ENCODE peak calls at places on chromosomes 3 and 15, in four cellular contexts. One of them, this sample, is unnamed.

GRCh38 chr15:90103669-90104329 is 1.5 kb upstream of the IDH2 start:
- DNase-seq in gastrocnemius medialis: no peak
- DNase-seq in CD8-positive, alpha-beta T cell: no peak
- DNase-seq in AG10803: no peak
- DNase-seq in this sample: no peak

GRCh38 chr3:183123891-183124290 is 24.6 kb upstream of the MCCC1 start:
- DNase-seq in AG10803: no peak
- DNase-seq in gastrocnemius medialis: no peak
- DNase-seq in CD8-positive, alpha-beta T cell: no peak
- DNase-seq in this sample: peak; percentile 51

GRCh38 chr15:63718590-63719035 is 115.1 kb downstream of the HERC1 start:
- DNase-seq in gastrocnemius medialis: no peak
- DNase-seq in AG10803: peak; percentile 84
- DNase-seq in CD8-positive, alpha-beta T cell: no peak
- DNase-seq in this sample: peak; percentile 72

GRCh38 chr3:169075710-169076109 is 587.8 kb downstream of the MECOM start:
- DNase-seq in gastrocnemius medialis: no peak
- DNase-seq in CD8-positive, alpha-beta T cell: no peak
- DNase-seq in AG10803: no peak
- DNase-seq in this sample: no peak

GRCh38 chr15:97745481-97746071 is 214.9 kb upstream of the ARRDC4 start:
- DNase-seq in gastrocnemius medialis: no peak
- DNase-seq in CD8-positive, alpha-beta T cell: peak; percentile 6
- DNase-seq in AG10803: no peak
- DNase-seq in this sample: peak; percentile 43

GRCh38 chr3:156604064-156604641 is 49.2 kb upstream of the SSR3 start:
- DNase-seq in AG10803: no peak
- DNase-seq in gastrocnemius medialis: no peak
- DNase-seq in CD8-positive, alpha-beta T cell: no peak
- DNase-seq in this sample: no peak

GRCh38 chr3:125512135-125512920 is 7.7 kb downstream of the SNX4 start:
- DNase-seq in gastrocnemius medialis: no peak
- DNase-seq in CD8-positive, alpha-beta T cell: no peak
- DNase-seq in AG10803: peak; percentile 1
- DNase-seq in this sample: peak; percentile 80

GRCh38 chr3:45124379-45124778 is 21.8 kb downstream of the CDCP1 start:
- DNase-seq in CD8-positive, alpha-beta T cell: no peak
- DNase-seq in AG10803: peak; percentile 97
- DNase-seq in gastrocnemius medialis: peak; percentile 72
- DNase-seq in this sample: peak; percentile 75

GRCh38 chr3:72010044-72010443 is 225.1 kb upstream of the PROK2 start:
- DNase-seq in gastrocnemius medialis: no peak
- DNase-seq in AG10803: peak; percentile 35
- DNase-seq in CD8-positive, alpha-beta T cell: no peak
- DNase-seq in this sample: no peak

GRCh38 chr15:69524296-69524695 is 71.7 kb downstream of the RPLP1 start:
- DNase-seq in gastrocnemius medialis: no peak
- DNase-seq in CD8-positive, alpha-beta T cell: no peak
- DNase-seq in AG10803: no peak
- DNase-seq in this sample: no peak

GRCh38 chr15:82871577-82872484 is 62.4 kb downstream of the WHAMM start:
- DNase-seq in CD8-positive, alpha-beta T cell: no peak
- DNase-seq in AG10803: peak; percentile 9
- DNase-seq in gastrocnemius medialis: no peak
- DNase-seq in this sample: no peak

GRCh38 chr3:101976473-101976872 is 127.2 kb downstream of the NFKBIZ start:
- DNase-seq in CD8-positive, alpha-beta T cell: no peak
- DNase-seq in AG10803: no peak
- DNase-seq in gastrocnemius medialis: no peak
- DNase-seq in this sample: no peak

GRCh38 chr3:184570501-184570900 is 8.9 kb downstream of the EPHB3 start:
- DNase-seq in CD8-positive, alpha-beta T cell: no peak
- DNase-seq in AG10803: no peak
- DNase-seq in gastrocnemius medialis: no peak
- DNase-seq in this sample: no peak

GRCh38 chr3:10983219-10983916 is 9.2 kb upstream of the SLC6A1 start:
- DNase-seq in AG10803: peak; percentile 25
- DNase-seq in gastrocnemius medialis: no peak
- DNase-seq in CD8-positive, alpha-beta T cell: no peak
- DNase-seq in this sample: peak; percentile 63

GRCh38 chr3:13023251-13024055 is 49.8 kb downstream of the IQSEC1 start:
- DNase-seq in CD8-positive, alpha-beta T cell: no peak
- DNase-seq in gastrocnemius medialis: no peak
- DNase-seq in AG10803: no peak
- DNase-seq in this sample: no peak

GRCh38 chr15:55897560-55898336 is 95.7 kb downstream of the NEDD4 start:
- DNase-seq in AG10803: peak; percentile 60
- DNase-seq in CD8-positive, alpha-beta T cell: no peak
- DNase-seq in gastrocnemius medialis: peak; percentile 55
- DNase-seq in this sample: peak; percentile 86

GRCh38 chr15:101669744-101670143 is 17.6 kb upstream of the TM2D3 start:
- DNase-seq in AG10803: no peak
- DNase-seq in CD8-positive, alpha-beta T cell: no peak
- DNase-seq in gastrocnemius medialis: no peak
- DNase-seq in this sample: peak; percentile 68

GRCh38 chr15:45200799-45201556 is 13.2 kb upstream of the SHF start:
- DNase-seq in AG10803: peak; percentile 84
- DNase-seq in CD8-positive, alpha-beta T cell: peak; percentile 67
- DNase-seq in gastrocnemius medialis: peak; percentile 69
- DNase-seq in this sample: peak; percentile 83

GRCh38 chr3:129525341-129525968 is 3.0 kb upstream of the RHO start:
- DNase-seq in gastrocnemius medialis: no peak
- DNase-seq in CD8-positive, alpha-beta T cell: no peak
- DNase-seq in AG10803: peak; percentile 47
- DNase-seq in this sample: peak; percentile 70

GRCh38 chr3:33124638-33125037 is 10.8 kb downstream of the CRTAP start:
- DNase-seq in AG10803: no peak
- DNase-seq in CD8-positive, alpha-beta T cell: no peak
- DNase-seq in gastrocnemius medialis: no peak
- DNase-seq in this sample: peak; percentile 17

GRCh38 chr3:188049890-188050530 is 103.9 kb upstream of the LPP start:
- DNase-seq in AG10803: no peak
- DNase-seq in CD8-positive, alpha-beta T cell: peak; percentile 17
- DNase-seq in gastrocnemius medialis: no peak
- DNase-seq in this sample: no peak

GRCh38 chr3:160810360-160810759 is 54.3 kb downstream of the PPM1L start:
- DNase-seq in AG10803: peak; percentile 48
- DNase-seq in CD8-positive, alpha-beta T cell: no peak
- DNase-seq in gastrocnemius medialis: peak; percentile 67
- DNase-seq in this sample: no peak

GRCh38 chr3:129975332-129976090 is 991 bp downstream of the TRH start:
- DNase-seq in AG10803: no peak
- DNase-seq in CD8-positive, alpha-beta T cell: peak; percentile 13
- DNase-seq in gastrocnemius medialis: no peak
- DNase-seq in this sample: no peak

GRCh38 chr3:149385617-149386298 is 8.3 kb upstream of the TM4SF1 start:
- DNase-seq in CD8-positive, alpha-beta T cell: no peak
- DNase-seq in gastrocnemius medialis: no peak
- DNase-seq in AG10803: no peak
- DNase-seq in this sample: no peak

GRCh38 chr3:100263583-100263982 is 2.8 kb downstream of the TBC1D23 start:
- DNase-seq in AG10803: no peak
- DNase-seq in CD8-positive, alpha-beta T cell: no peak
- DNase-seq in gastrocnemius medialis: no peak
- DNase-seq in this sample: peak; percentile 29

GRCh38 chr3:24133942-24134341 is 188.9 kb downstream of the NR1D2 start:
- DNase-seq in CD8-positive, alpha-beta T cell: no peak
- DNase-seq in gastrocnemius medialis: no peak
- DNase-seq in AG10803: no peak
- DNase-seq in this sample: no peak

GRCh38 chr3:264394-265156 is 68.0 kb downstream of the CHL1 start:
- DNase-seq in CD8-positive, alpha-beta T cell: no peak
- DNase-seq in AG10803: peak; percentile 60
- DNase-seq in gastrocnemius medialis: no peak
- DNase-seq in this sample: peak; percentile 98

DNA sequence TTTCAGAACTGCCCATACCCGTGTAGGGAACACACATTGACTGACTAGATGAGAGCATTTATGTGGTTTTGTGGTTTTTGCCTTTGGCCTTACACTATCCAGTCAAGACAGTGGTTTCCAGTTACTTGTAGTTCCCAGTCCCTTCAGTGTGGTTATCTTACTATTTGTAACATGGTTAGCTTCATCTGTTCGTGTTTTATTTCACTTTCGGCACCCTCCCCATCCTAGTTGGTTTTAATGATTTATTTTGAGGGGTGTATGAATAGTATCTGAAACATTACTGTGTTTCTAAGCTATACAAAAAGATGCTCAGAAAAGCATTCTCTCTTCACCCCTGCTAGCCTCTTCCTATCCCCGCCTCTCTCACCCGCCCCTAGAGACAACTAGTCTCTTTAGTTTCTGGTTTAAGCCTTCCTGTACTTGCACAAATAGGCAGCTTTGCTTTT is 14.1 kb downstream of the LYSMD4 start:
- DNase-seq in gastrocnemius medialis: no peak
- DNase-seq in AG10803: peak; percentile 82
- DNase-seq in CD8-positive, alpha-beta T cell: no peak
- DNase-seq in this sample: no peak
- H3K4me3 ChIP-seq in gastrocnemius medialis: no peak overlapping the region
- H3K4me3 ChIP-seq in AG10803: no peak overlapping the region
- H3K4me3 ChIP-seq in CD8-positive, alpha-beta T cell: no peak overlapping the region
- H3K4me3 ChIP-seq in this sample: no peak overlapping the region

GRCh38 chr3:113552851-113553250 is 20.5 kb downstream of the SIDT1 start:
- DNase-seq in CD8-positive, alpha-beta T cell: peak; percentile 30
- DNase-seq in AG10803: no peak
- DNase-seq in gastrocnemius medialis: no peak
- DNase-seq in this sample: no peak
- TF ChIP-seq CTCF in CD8-positive, alpha-beta T cell: peak; percentile 40
- TF ChIP-seq CTCF in AG10803: no peak
- TF ChIP-seq CTCF in gastrocnemius medialis: no peak
- TF ChIP-seq CTCF in this sample: no peak

GRCh38 chr3:177089901-177090300 is 107.4 kb downstream of the TBL1XR1 start:
- DNase-seq in AG10803: no peak
- DNase-seq in gastrocnemius medialis: no peak
- DNase-seq in CD8-positive, alpha-beta T cell: no peak
- DNase-seq in this sample: no peak

GRCh38 chr3:177084616-177085015 is 112.7 kb downstream of the TBL1XR1 start:
- DNase-seq in AG10803: no peak
- DNase-seq in CD8-positive, alpha-beta T cell: no peak
- DNase-seq in gastrocnemius medialis: no peak
- DNase-seq in this sample: peak; percentile 42

GRCh38 chr3:177093966-177094365 is 103.3 kb downstream of the TBL1XR1 start:
- DNase-seq in AG10803: no peak
- DNase-seq in CD8-positive, alpha-beta T cell: no peak
- DNase-seq in gastrocnemius medialis: no peak
- DNase-seq in this sample: no peak

GRCh38 chr3:177085784-177086183 is 111.5 kb downstream of the TBL1XR1 start:
- DNase-seq in AG10803: no peak
- DNase-seq in gastrocnemius medialis: no peak
- DNase-seq in CD8-positive, alpha-beta T cell: no peak
- DNase-seq in this sample: no peak

DNA sequence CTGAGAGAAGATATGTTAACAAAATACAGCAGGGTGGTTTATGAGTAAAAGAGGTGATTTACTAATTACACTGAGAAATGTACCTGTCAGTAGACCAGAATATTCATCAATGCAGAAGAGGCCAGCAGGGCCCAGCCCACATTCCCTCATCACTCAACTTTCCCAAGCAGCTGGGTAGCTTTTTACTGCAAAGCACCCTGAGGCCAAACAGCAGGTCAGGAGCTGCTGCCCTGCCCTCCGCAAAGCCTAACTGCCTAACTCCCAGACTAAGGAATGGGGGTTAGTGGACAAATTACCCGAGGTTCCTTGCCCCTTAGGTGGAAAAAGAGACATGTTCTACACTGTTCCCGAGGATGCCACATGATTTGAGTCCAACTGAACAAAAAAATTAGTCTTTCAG is 108.2 kb downstream of the TBL1XR1 start:
- DNase-seq in AG10803: no peak
- DNase-seq in CD8-positive, alpha-beta T cell: no peak
- DNase-seq in gastrocnemius medialis: no peak
- DNase-seq in this sample: peak; percentile 37
- H3K4me3 ChIP-seq in AG10803: no peak overlapping the region
- H3K4me3 ChIP-seq in CD8-positive, alpha-beta T cell: no peak overlapping the region
- H3K4me3 ChIP-seq in gastrocnemius medialis: no peak overlapping the region
- H3K4me3 ChIP-seq in this sample: no peak overlapping the region

GRCh38 chr3:46372492-46373359 is 2.0 kb downstream of the CCR5 start:
- DNase-seq in CD8-positive, alpha-beta T cell: no peak
- DNase-seq in AG10803: peak; percentile 35
- DNase-seq in gastrocnemius medialis: no peak
- DNase-seq in this sample: peak; percentile 57
- TF ChIP-seq CTCF in CD8-positive, alpha-beta T cell: peak; percentile 43
- TF ChIP-seq CTCF in AG10803: peak; percentile 72
- TF ChIP-seq CTCF in gastrocnemius medialis: no peak
- TF ChIP-seq CTCF in this sample: peak; percentile 92

DNA sequence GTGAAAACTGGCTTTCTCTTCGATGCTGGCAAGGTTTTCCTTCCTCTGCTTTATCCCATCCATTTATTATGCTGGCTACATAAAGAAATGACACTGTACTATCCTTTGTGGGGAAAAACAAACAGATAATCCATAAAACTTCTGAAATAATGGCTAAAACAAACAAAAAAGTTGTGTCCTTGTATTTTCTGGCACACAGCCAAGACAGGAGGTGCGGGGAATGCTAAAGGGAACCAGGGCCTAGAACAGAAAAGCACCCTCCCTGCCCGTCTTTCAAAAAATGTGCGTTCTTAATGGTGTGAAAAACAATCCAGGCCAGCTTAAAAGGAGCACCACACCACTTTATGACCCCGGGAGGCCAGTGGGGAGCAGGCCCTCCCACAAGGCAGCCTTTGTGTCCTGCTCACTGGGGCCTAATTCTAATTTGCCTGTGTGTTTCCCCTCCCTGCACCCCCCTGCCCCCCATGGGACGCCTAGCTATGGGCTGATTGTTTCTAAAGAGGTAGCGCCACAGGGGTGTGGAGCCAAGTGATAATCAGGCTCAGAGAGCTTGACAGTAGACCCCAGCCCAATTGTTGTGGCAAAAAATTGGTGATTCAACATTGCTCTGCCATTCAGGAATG is 181.3 kb downstream of the GREM1 start:
- DNase-seq in AG10803: no peak
- DNase-seq in gastrocnemius medialis: no peak
- DNase-seq in CD8-positive, alpha-beta T cell: no peak
- DNase-seq in this sample: no peak
- H3K4me3 ChIP-seq in AG10803: no peak overlapping the region
- H3K4me3 ChIP-seq in gastrocnemius medialis: no peak overlapping the region
- H3K4me3 ChIP-seq in CD8-positive, alpha-beta T cell: no peak overlapping the region
- H3K4me3 ChIP-seq in this sample: no peak overlapping the region

GRCh38 chr3:63588897-63589296 is 63.6 kb upstream of the SNTN start:
- DNase-seq in gastrocnemius medialis: no peak
- DNase-seq in CD8-positive, alpha-beta T cell: no peak
- DNase-seq in AG10803: no peak
- DNase-seq in this sample: no peak
- TF ChIP-seq CTCF in gastrocnemius medialis: no peak
- TF ChIP-seq CTCF in CD8-positive, alpha-beta T cell: no peak
- TF ChIP-seq CTCF in AG10803: no peak
- TF ChIP-seq CTCF in this sample: peak; percentile 15

This sample was measured in epithelial cell of esophagus.